ENCODE peak calls at places on chromosomes 13 and 19, in ten cellular contexts. One of them, this sample, is unnamed.

GRCh38 chr19:38813323-38813722 is 578 bp upstream of the LGALS4 start:
- DNase-seq in CD4-positive, alpha-beta T cell: no peak
- DNase-seq in retinal pigment epithelial cell: no peak
- DNase-seq in AG09309: no peak
- DNase-seq in WTC11: no peak
- DNase-seq in spleen: no peak
- DNase-seq in ascending aorta: no peak
- DNase-seq in A673: no peak
- DNase-seq in fibroblast of pulmonary artery: no peak
- DNase-seq in mucosa of descending colon: no peak
- DNase-seq in this sample: no peak

GRCh38 chr19:14505488-14506239 is 9.7 kb upstream of the GIPC1 start:
- DNase-seq in fibroblast of pulmonary artery: peak
- DNase-seq in retinal pigment epithelial cell: no peak
- DNase-seq in mucosa of descending colon: peak
- DNase-seq in AG09309: no peak
- DNase-seq in spleen: peak
- DNase-seq in ascending aorta: no peak
- DNase-seq in CD4-positive, alpha-beta T cell: peak
- DNase-seq in WTC11: peak
- DNase-seq in A673: peak
- DNase-seq in this sample: no peak

GRCh38 chr19:18776736-18777135 is 14.4 kb downstream of the COMP start:
- DNase-seq in CD4-positive, alpha-beta T cell: no peak
- DNase-seq in WTC11: no peak
- DNase-seq in spleen: no peak
- DNase-seq in retinal pigment epithelial cell: no peak
- DNase-seq in mucosa of descending colon: no peak
- DNase-seq in fibroblast of pulmonary artery: peak
- DNase-seq in AG09309: no peak
- DNase-seq in A673: no peak
- DNase-seq in ascending aorta: no peak
- DNase-seq in this sample: no peak

GRCh38 chr13:45503658-45504057 is 38.9 kb downstream of the COG3 start:
- DNase-seq in WTC11: no peak
- DNase-seq in A673: no peak
- DNase-seq in CD4-positive, alpha-beta T cell: no peak
- DNase-seq in spleen: no peak
- DNase-seq in AG09309: no peak
- DNase-seq in mucosa of descending colon: no peak
- DNase-seq in ascending aorta: no peak
- DNase-seq in fibroblast of pulmonary artery: no peak
- DNase-seq in retinal pigment epithelial cell: no peak
- DNase-seq in this sample: no peak

GRCh38 chr13:26128676-26129075 is 76.9 kb upstream of the SHISA2 start:
- DNase-seq in spleen: no peak
- DNase-seq in retinal pigment epithelial cell: no peak
- DNase-seq in fibroblast of pulmonary artery: no peak
- DNase-seq in AG09309: no peak
- DNase-seq in CD4-positive, alpha-beta T cell: no peak
- DNase-seq in mucosa of descending colon: no peak
- DNase-seq in ascending aorta: no peak
- DNase-seq in A673: no peak
- DNase-seq in WTC11: no peak
- DNase-seq in this sample: no peak

GRCh38 chr19:50844296-50844935 is 10.3 kb upstream of the KLK3 start:
- DNase-seq in ascending aorta: no peak
- DNase-seq in mucosa of descending colon: no peak
- DNase-seq in WTC11: no peak
- DNase-seq in retinal pigment epithelial cell: no peak
- DNase-seq in AG09309: no peak
- DNase-seq in CD4-positive, alpha-beta T cell: no peak
- DNase-seq in A673: no peak
- DNase-seq in spleen: peak
- DNase-seq in fibroblast of pulmonary artery: no peak
- DNase-seq in this sample: no peak

GRCh38 chr19:6774821-6775707 is 2.6 kb downstream of the VAV1 start:
- DNase-seq in fibroblast of pulmonary artery: peak
- DNase-seq in WTC11: no peak
- DNase-seq in spleen: no peak
- DNase-seq in AG09309: no peak
- DNase-seq in mucosa of descending colon: no peak
- DNase-seq in CD4-positive, alpha-beta T cell: no peak
- DNase-seq in retinal pigment epithelial cell: no peak
- DNase-seq in A673: peak
- DNase-seq in ascending aorta: no peak
- DNase-seq in this sample: no peak

GRCh38 chr19:14165986-14166385 is 29.6 kb upstream of the ASF1B start:
- DNase-seq in fibroblast of pulmonary artery: no peak
- DNase-seq in spleen: no peak
- DNase-seq in CD4-positive, alpha-beta T cell: no peak
- DNase-seq in ascending aorta: no peak
- DNase-seq in AG09309: no peak
- DNase-seq in mucosa of descending colon: no peak
- DNase-seq in WTC11: no peak
- DNase-seq in retinal pigment epithelial cell: no peak
- DNase-seq in A673: no peak
- DNase-seq in this sample: no peak

GRCh38 chr19:55352746-55353145 is 1.8 kb downstream of the COX6B2 start:
- DNase-seq in fibroblast of pulmonary artery: no peak
- DNase-seq in spleen: no peak
- DNase-seq in AG09309: no peak
- DNase-seq in mucosa of descending colon: no peak
- DNase-seq in ascending aorta: no peak
- DNase-seq in WTC11: no peak
- DNase-seq in A673: no peak
- DNase-seq in retinal pigment epithelial cell: no peak
- DNase-seq in CD4-positive, alpha-beta T cell: no peak
- DNase-seq in this sample: no peak

GRCh38 chr13:83733293-83733692 is 149.0 kb downstream of the SLITRK1 start:
- DNase-seq in ascending aorta: no peak
- DNase-seq in retinal pigment epithelial cell: no peak
- DNase-seq in spleen: no peak
- DNase-seq in AG09309: no peak
- DNase-seq in WTC11: no peak
- DNase-seq in fibroblast of pulmonary artery: no peak
- DNase-seq in A673: no peak
- DNase-seq in mucosa of descending colon: no peak
- DNase-seq in CD4-positive, alpha-beta T cell: no peak
- DNase-seq in this sample: no peak

GRCh38 chr19:4338441-4339350 is at the start of gene STAP2:
- DNase-seq in retinal pigment epithelial cell: no peak
- DNase-seq in mucosa of descending colon: peak
- DNase-seq in CD4-positive, alpha-beta T cell: no peak
- DNase-seq in AG09309: no peak
- DNase-seq in spleen: no peak
- DNase-seq in WTC11: peak
- DNase-seq in ascending aorta: no peak
- DNase-seq in A673: no peak
- DNase-seq in fibroblast of pulmonary artery: no peak
- DNase-seq in this sample: no peak

GRCh38 chr19:32828643-32829344 is 40.8 kb downstream of the SLC7A9 start:
- DNase-seq in ascending aorta: no peak
- DNase-seq in AG09309: no peak
- DNase-seq in mucosa of descending colon: no peak
- DNase-seq in WTC11: no peak
- DNase-seq in retinal pigment epithelial cell: no peak
- DNase-seq in CD4-positive, alpha-beta T cell: no peak
- DNase-seq in fibroblast of pulmonary artery: no peak
- DNase-seq in spleen: no peak
- DNase-seq in A673: no peak
- DNase-seq in this sample: no peak

GRCh38 chr19:48372904-48373303 is 8.7 kb downstream of the SYNGR4 start:
- DNase-seq in WTC11: no peak
- DNase-seq in ascending aorta: no peak
- DNase-seq in AG09309: no peak
- DNase-seq in spleen: no peak
- DNase-seq in CD4-positive, alpha-beta T cell: no peak
- DNase-seq in A673: peak
- DNase-seq in retinal pigment epithelial cell: no peak
- DNase-seq in mucosa of descending colon: no peak
- DNase-seq in fibroblast of pulmonary artery: no peak
- DNase-seq in this sample: no peak

GRCh38 chr13:74465279-74465678 is 331.1 kb upstream of the KLF12 start:
- DNase-seq in retinal pigment epithelial cell: no peak
- DNase-seq in WTC11: no peak
- DNase-seq in CD4-positive, alpha-beta T cell: no peak
- DNase-seq in A673: peak
- DNase-seq in spleen: no peak
- DNase-seq in ascending aorta: no peak
- DNase-seq in mucosa of descending colon: no peak
- DNase-seq in AG09309: no peak
- DNase-seq in fibroblast of pulmonary artery: no peak
- DNase-seq in this sample: no peak

GRCh38 chr19:16628984-16629691 is 1.1 kb upstream of the MED26 start:
- DNase-seq in AG09309: peak
- DNase-seq in CD4-positive, alpha-beta T cell: peak
- DNase-seq in A673: peak
- DNase-seq in WTC11: no peak
- DNase-seq in spleen: no peak
- DNase-seq in ascending aorta: no peak
- DNase-seq in retinal pigment epithelial cell: no peak
- DNase-seq in mucosa of descending colon: no peak
- DNase-seq in fibroblast of pulmonary artery: peak
- DNase-seq in this sample: no peak

GRCh38 chr13:20127563-20128458 is 33.0 kb downstream of the GJA3 start:
- DNase-seq in ascending aorta: peak
- DNase-seq in AG09309: no peak
- DNase-seq in A673: peak
- DNase-seq in mucosa of descending colon: peak
- DNase-seq in spleen: peak
- DNase-seq in CD4-positive, alpha-beta T cell: no peak
- DNase-seq in WTC11: peak
- DNase-seq in fibroblast of pulmonary artery: peak
- DNase-seq in retinal pigment epithelial cell: no peak
- DNase-seq in this sample: no peak

GRCh38 chr13:98490866-98491265 is 86.0 kb downstream of the STK24 start:
- DNase-seq in fibroblast of pulmonary artery: no peak
- DNase-seq in spleen: no peak
- DNase-seq in WTC11: no peak
- DNase-seq in AG09309: no peak
- DNase-seq in CD4-positive, alpha-beta T cell: no peak
- DNase-seq in A673: no peak
- DNase-seq in retinal pigment epithelial cell: no peak
- DNase-seq in ascending aorta: no peak
- DNase-seq in mucosa of descending colon: no peak
- DNase-seq in this sample: no peak

GRCh38 chr19:9407827-9408226 is 27.5 kb downstream of the ZNF266 start:
- DNase-seq in AG09309: no peak
- DNase-seq in fibroblast of pulmonary artery: no peak
- DNase-seq in WTC11: no peak
- DNase-seq in A673: peak
- DNase-seq in mucosa of descending colon: no peak
- DNase-seq in ascending aorta: no peak
- DNase-seq in spleen: no peak
- DNase-seq in retinal pigment epithelial cell: no peak
- DNase-seq in CD4-positive, alpha-beta T cell: no peak
- DNase-seq in this sample: no peak

GRCh38 chr19:54448037-54448773 is 794 bp upstream of the LENG8 start:
- DNase-seq in AG09309: no peak
- DNase-seq in ascending aorta: peak
- DNase-seq in WTC11: peak
- DNase-seq in mucosa of descending colon: peak
- DNase-seq in fibroblast of pulmonary artery: peak
- DNase-seq in A673: peak
- DNase-seq in retinal pigment epithelial cell: no peak
- DNase-seq in spleen: peak
- DNase-seq in CD4-positive, alpha-beta T cell: no peak
- DNase-seq in this sample: no peak

GRCh38 chr19:4186087-4186993 is 3.9 kb downstream of the ANKRD24 start:
- DNase-seq in ascending aorta: peak
- DNase-seq in WTC11: peak
- DNase-seq in retinal pigment epithelial cell: no peak
- DNase-seq in mucosa of descending colon: peak
- DNase-seq in spleen: peak
- DNase-seq in fibroblast of pulmonary artery: peak
- DNase-seq in AG09309: no peak
- DNase-seq in A673: peak
- DNase-seq in CD4-positive, alpha-beta T cell: peak
- DNase-seq in this sample: peak

GRCh38 chr13:106496072-106496997 is 39.1 kb downstream of the EFNB2 start:
- DNase-seq in mucosa of descending colon: no peak
- DNase-seq in WTC11: no peak
- DNase-seq in ascending aorta: no peak
- DNase-seq in spleen: no peak
- DNase-seq in CD4-positive, alpha-beta T cell: no peak
- DNase-seq in retinal pigment epithelial cell: no peak
- DNase-seq in AG09309: no peak
- DNase-seq in fibroblast of pulmonary artery: peak
- DNase-seq in A673: no peak
- DNase-seq in this sample: no peak

GRCh38 chr13:51804295-51805172 is 571 bp upstream of the DHRS12 start:
- DNase-seq in CD4-positive, alpha-beta T cell: no peak
- DNase-seq in WTC11: no peak
- DNase-seq in fibroblast of pulmonary artery: no peak
- DNase-seq in mucosa of descending colon: no peak
- DNase-seq in AG09309: no peak
- DNase-seq in ascending aorta: no peak
- DNase-seq in A673: no peak
- DNase-seq in retinal pigment epithelial cell: no peak
- DNase-seq in spleen: peak
- DNase-seq in this sample: no peak
- TF ChIP-seq CTCF in CD4-positive, alpha-beta T cell: no peak
- TF ChIP-seq CTCF in WTC11: no peak
- TF ChIP-seq CTCF in fibroblast of pulmonary artery: no peak
- TF ChIP-seq CTCF in mucosa of descending colon: no peak
- TF ChIP-seq CTCF in AG09309: no peak
- TF ChIP-seq CTCF in ascending aorta: no peak
- TF ChIP-seq CTCF in A673: no peak
- TF ChIP-seq CTCF in retinal pigment epithelial cell: no peak
- TF ChIP-seq CTCF in spleen: no peak
- TF ChIP-seq CTCF in this sample: no peak

GRCh38 chr13:82713681-82714405 is 1168.4 kb downstream of the SLITRK1 start:
- DNase-seq in AG09309: peak
- DNase-seq in spleen: no peak
- DNase-seq in mucosa of descending colon: no peak
- DNase-seq in fibroblast of pulmonary artery: peak
- DNase-seq in ascending aorta: no peak
- DNase-seq in WTC11: no peak
- DNase-seq in CD4-positive, alpha-beta T cell: no peak
- DNase-seq in A673: no peak
- DNase-seq in retinal pigment epithelial cell: peak
- DNase-seq in this sample: no peak
- TF ChIP-seq CTCF in AG09309: no peak
- TF ChIP-seq CTCF in spleen: no peak
- TF ChIP-seq CTCF in mucosa of descending colon: no peak
- TF ChIP-seq CTCF in fibroblast of pulmonary artery: no peak
- TF ChIP-seq CTCF in ascending aorta: no peak
- TF ChIP-seq CTCF in WTC11: no peak
- TF ChIP-seq CTCF in CD4-positive, alpha-beta T cell: no peak
- TF ChIP-seq CTCF in A673: no peak
- TF ChIP-seq CTCF in retinal pigment epithelial cell: no peak
- TF ChIP-seq CTCF in this sample: no peak

GRCh38 chr13:49214917-49215376 is 5.2 kb upstream of the MLNR start:
- DNase-seq in WTC11: peak
- DNase-seq in fibroblast of pulmonary artery: peak
- DNase-seq in ascending aorta: no peak
- DNase-seq in A673: peak
- DNase-seq in AG09309: no peak
- DNase-seq in mucosa of descending colon: peak
- DNase-seq in CD4-positive, alpha-beta T cell: peak
- DNase-seq in spleen: peak
- DNase-seq in retinal pigment epithelial cell: no peak
- DNase-seq in this sample: no peak
- TF ChIP-seq CTCF in WTC11: no peak
- TF ChIP-seq CTCF in fibroblast of pulmonary artery: peak
- TF ChIP-seq CTCF in ascending aorta: no peak
- TF ChIP-seq CTCF in A673: peak
- TF ChIP-seq CTCF in AG09309: peak
- TF ChIP-seq CTCF in mucosa of descending colon: no peak
- TF ChIP-seq CTCF in CD4-positive, alpha-beta T cell: peak
- TF ChIP-seq CTCF in spleen: no peak
- TF ChIP-seq CTCF in retinal pigment epithelial cell: peak
- TF ChIP-seq CTCF in this sample: no peak

GRCh38 chr19:2540646-2541454 is 64.9 kb downstream of the GADD45B start:
- DNase-seq in retinal pigment epithelial cell: peak
- DNase-seq in mucosa of descending colon: peak
- DNase-seq in A673: peak
- DNase-seq in CD4-positive, alpha-beta T cell: no peak
- DNase-seq in ascending aorta: peak
- DNase-seq in WTC11: peak
- DNase-seq in fibroblast of pulmonary artery: peak
- DNase-seq in spleen: peak
- DNase-seq in AG09309: peak
- DNase-seq in this sample: no peak
- TF ChIP-seq CTCF in retinal pigment epithelial cell: peak
- TF ChIP-seq CTCF in mucosa of descending colon: no peak
- TF ChIP-seq CTCF in A673: no peak
- TF ChIP-seq CTCF in CD4-positive, alpha-beta T cell: no peak
- TF ChIP-seq CTCF in ascending aorta: no peak
- TF ChIP-seq CTCF in WTC11: no peak
- TF ChIP-seq CTCF in fibroblast of pulmonary artery: peak
- TF ChIP-seq CTCF in spleen: no peak
- TF ChIP-seq CTCF in AG09309: peak
- TF ChIP-seq CTCF in this sample: no peak

This sample was measured in D721Med.